ENCODE peak calls at places on chromosomes 13 and 19, in nine cellular contexts. P, H, C, R, X, I, O, S and A are unnamed samples.
A peak's percentile ranks its signal among the peaks of the same experiment; 100 is the strongest.

GRCh38 chr19:55070755-55071502 is 4.7 kb upstream of the EPS8L1 start:
- DNase-seq in P (peak; percentile 89), H (peak; percentile 73), C (no peak), R (no peak), X (peak; percentile 36), I (no peak), O (no peak), S (peak; percentile 86), A (no peak)

GRCh38 chr19:49355890-49356289 is 6.3 kb downstream of the TEAD2 start:
- DNase-seq in P (no peak), H (no peak), C (no peak), R (no peak), X (no peak), I (no peak), O (no peak), S (no peak), A (peak; percentile 81)

GRCh38 chr19:11453468-11454341 is 18.3 kb downstream of the PRKCSH start:
- DNase-seq in P (no peak), H (no peak), C (no peak), R (no peak), X (no peak), I (no peak), O (no peak), S (no peak), A (no peak)

GRCh38 chr19:43651758-43652545 is 12.3 kb upstream of the CADM4 start:
- DNase-seq in P (no peak), H (peak; percentile 66), C (peak; percentile 71), R (peak; percentile 75), X (peak; percentile 68), I (no peak), O (no peak), S (peak; percentile 65), A (peak; percentile 80)

GRCh38 chr19:10412257-10412977 is 7.9 kb upstream of the PDE4A start:
- DNase-seq in P (no peak), H (no peak), C (no peak), R (no peak), X (no peak), I (no peak), O (peak; percentile 94), S (no peak), A (no peak)

GRCh38 chr19:28883241-28883693 is 329.7 kb downstream of the UQCRFS1 start:
- DNase-seq in P (no peak), H (no peak), C (no peak), R (no peak), X (no peak), I (no peak), O (no peak), S (no peak), A (peak; percentile 77)

GRCh38 chr19:51122112-51122981 is 2.4 kb upstream of the SIGLEC9 start:
- DNase-seq in P (no peak), H (no peak), C (no peak), R (no peak), X (no peak), I (peak; percentile 78), O (no peak), S (no peak), A (peak; percentile 36)

GRCh38 chr19:38852231-38853044 is 2.7 kb upstream of the HNRNPL start:
- DNase-seq in P (no peak), H (peak; percentile 56), C (peak; percentile 68), R (no peak), X (peak; percentile 44), I (peak; percentile 93), O (no peak), S (peak; percentile 65), A (peak; percentile 85)

GRCh38 chr19:1401138-1401888 is at the start of gene GAMT:
- DNase-seq in P (no peak), H (no peak), C (no peak), R (no peak), X (no peak), I (peak; percentile 87), O (no peak), S (peak; percentile 52), A (no peak)

GRCh38 chr13:112991611-112992010 is 22.6 kb downstream of the MCF2L start:
- DNase-seq in P (no peak), H (no peak), C (no peak), R (no peak), X (no peak), I (no peak), O (no peak), S (no peak), A (no peak)

GRCh38 chr13:70809588-70809987 is 701.3 kb upstream of the KLHL1 start:
- DNase-seq in P (no peak), H (no peak), C (no peak), R (no peak), X (no peak), I (no peak), O (no peak), S (no peak), A (no peak)

GRCh38 chr19:38392707-38393308 is 4.3 kb downstream of the SPRED3 start:
- DNase-seq in P (no peak), H (peak; percentile 34), C (no peak), R (peak; percentile 58), X (no peak), I (no peak), O (no peak), S (no peak), A (no peak)

GRCh38 chr19:7272856-7273578 is 21.2 kb downstream of the INSR start:
- DNase-seq in P (no peak), H (no peak), C (no peak), R (no peak), X (no peak), I (no peak), O (peak; percentile 64), S (no peak), A (no peak)

GRCh38 chr19:50409347-50409746 is 9.4 kb upstream of the SPIB start:
- DNase-seq in P (no peak), H (no peak), C (no peak), R (no peak), X (no peak), I (no peak), O (no peak), S (no peak), A (no peak)

GRCh38 chr13:40206241-40207109 is 460.0 kb downstream of the FOXO1 start:
- DNase-seq in P (no peak), H (peak; percentile 46), C (no peak), R (no peak), X (no peak), I (no peak), O (peak; percentile 53), S (no peak), A (no peak)

GRCh38 chr19:887072-887471 is 5.9 kb downstream of the MED16 start:
- DNase-seq in P (no peak), H (no peak), C (no peak), R (peak; percentile 38), X (no peak), I (no peak), O (no peak), S (no peak), A (no peak)

GRCh38 chr13:97975280-97975850 is 21.9 kb downstream of the IPO5 start:
- DNase-seq in P (no peak), H (no peak), C (no peak), R (no peak), X (no peak), I (no peak), O (no peak), S (no peak), A (no peak)
- TF ChIP-seq POLR2AphosphoS5 in P (no peak), H (no peak), C (no peak), R (no peak), X (no peak), I (no peak), O (no peak), S (no peak), A (no peak)

DNA sequence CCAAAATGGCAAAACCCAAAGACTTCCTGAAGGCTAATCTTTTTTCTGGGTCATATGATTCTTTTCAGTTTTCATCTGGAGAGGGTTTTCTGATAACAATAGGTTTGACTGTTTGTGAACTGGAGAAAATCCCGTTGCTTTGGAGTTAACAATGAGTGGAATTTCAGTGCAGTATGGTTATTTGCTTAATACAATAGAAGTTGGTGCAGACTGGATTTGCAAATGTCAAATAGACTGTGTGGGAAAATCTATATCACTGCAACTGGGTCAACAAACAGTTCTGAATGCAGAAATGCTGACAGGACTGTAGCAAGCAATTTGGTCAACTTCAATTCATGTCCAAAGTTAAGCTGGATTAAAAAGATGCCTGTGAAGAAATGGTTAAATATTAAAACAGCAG is 267.5 kb upstream of the ARGLU1 start:
- DNase-seq in P (no peak), H (no peak), C (no peak), R (no peak), X (no peak), I (no peak), O (no peak), S (no peak), A (no peak)
- TF ChIP-seq POLR2A in P (no peak), H (no peak), C (no peak), R (no peak), X (no peak), I (no peak), O (no peak), S (no peak), A (no peak)

GRCh38 chr13:51518847-51519246 is 65.4 kb upstream of the WDFY2 start:
- DNase-seq in P (no peak), H (no peak), C (no peak), R (no peak), X (no peak), I (no peak), O (no peak), S (no peak), A (no peak)

GRCh38 chr13:51524312-51524711 is 60.0 kb upstream of the WDFY2 start:
- DNase-seq in P (no peak), H (no peak), C (no peak), R (peak; percentile 95), X (peak; percentile 24), I (no peak), O (no peak), S (no peak), A (no peak)

GRCh38 chr13:51523082-51523518 is 61.2 kb upstream of the WDFY2 start:
- DNase-seq in P (no peak), H (no peak), C (peak; percentile 58), R (peak; percentile 53), X (peak; percentile 25), I (no peak), O (no peak), S (peak; percentile 12), A (no peak)

GRCh38 chr13:51519839-51520238 is 64.4 kb upstream of the WDFY2 start:
- DNase-seq in P (no peak), H (no peak), C (no peak), R (peak; percentile 52), X (peak; percentile 27), I (no peak), O (no peak), S (no peak), A (no peak)

DNA sequence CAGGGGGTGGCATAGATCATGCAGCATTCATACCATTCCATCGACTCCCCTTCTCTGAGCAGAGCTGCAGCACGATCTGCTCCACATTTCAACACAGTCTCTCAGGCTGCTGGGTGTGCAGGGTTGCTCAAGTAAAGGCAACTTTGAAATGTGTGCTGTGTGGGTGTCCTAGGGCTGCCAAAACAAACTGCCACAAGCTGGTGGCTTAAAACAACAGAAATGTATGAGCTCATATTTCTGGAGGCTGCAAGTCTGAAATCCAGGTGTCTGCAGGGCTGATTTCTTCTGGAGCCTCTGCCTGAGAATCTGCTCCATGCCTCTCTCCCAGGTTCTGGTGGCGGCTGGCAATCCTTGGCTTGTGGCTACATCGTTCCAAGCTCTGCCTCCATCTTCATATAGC is 63.7 kb upstream of the WDFY2 start:
- DNase-seq in P (no peak), H (no peak), C (no peak), R (peak; percentile 63), X (peak; percentile 60), I (no peak), O (no peak), S (no peak), A (no peak)
- TF ChIP-seq POLR2AphosphoS5 in P (no peak), H (no peak), C (no peak), R (no peak), X (peak; percentile 17), I (no peak), O (no peak), S (no peak), A (no peak)

GRCh38 chr13:27954406-27954851 is 14.7 kb downstream of the CDX2 start:
- DNase-seq in P (no peak), H (peak; percentile 49), C (no peak), R (no peak), X (no peak), I (peak; percentile 75), O (no peak), S (peak; percentile 53), A (no peak)
- TF ChIP-seq POLR2A in P (no peak), H (no peak), C (no peak), R (no peak), X (no peak), I (no peak), O (no peak), S (peak; percentile 64), A (no peak)